ENCODE peak calls at places on chromosomes 7 and 10, in four cellular contexts. G is astrocyte, X is lower lobe of right lung, D is IMR-90. V is an unnamed sample. For H3K9me3 and H3K4me1, the result is how much of the 10 kb centered on the place peaks cover.

GRCh38 chr10:17801507-17801906 is 7.6 kb upstream of the MRC1 start:
- DNase-seq in G (no peak), X (no peak), D (no peak), V (no peak)

GRCh38 chr10:102435529-102436233 is 3.3 kb upstream of the CUEDC2 start:
- DNase-seq in G (no peak), X (peak), D (no peak), V (no peak)

GRCh38 chr10:55174419-55174818 is 373.4 kb upstream of the PCDH15 start:
- DNase-seq in G (no peak), X (no peak), D (no peak), V (peak)

GRCh38 chr10:75079436-75080083 is 31.9 kb upstream of the SAMD8 start:
- DNase-seq in G (no peak), X (no peak), D (no peak), V (no peak)

GRCh38 chr7:1492640-1493039 is 11.5 kb downstream of the INTS1 start:
- DNase-seq in G (no peak), X (no peak), D (no peak), V (no peak)

GRCh38 chr10:118812393-118812740 is 57.6 kb upstream of the CACUL1 start:
- DNase-seq in G (no peak), X (no peak), D (no peak), V (no peak)

GRCh38 chr10:79070611-79071534 is 2.1 kb downstream of the ZMIZ1 start:
- DNase-seq in G (peak), X (peak), D (peak), V (no peak)

GRCh38 chr7:71173955-71174354 is 42.0 kb downstream of the GALNT17 start:
- DNase-seq in G (no peak), X (no peak), D (no peak), V (no peak)

GRCh38 chr7:143295870-143296269 is 7.7 kb downstream of the CASP2 start:
- DNase-seq in G (peak), X (no peak), D (peak), V (no peak)

GRCh38 chr7:2014391-2015241 is 218.1 kb downstream of the MAD1L1 start:
- DNase-seq in G (no peak), X (peak), D (no peak), V (no peak)

GRCh38 chr10:49781247-49781646 is 19.1 kb upstream of the OGDHL start:
- DNase-seq in G (no peak), X (no peak), D (peak), V (no peak)

GRCh38 chr7:5420108-5420840 is 3.4 kb downstream of the TNRC18 start:
- DNase-seq in G (no peak), X (peak), D (no peak), V (no peak)

GRCh38 chr7:90119178-90119971 is 34.9 kb upstream of the STEAP1 start:
- DNase-seq in G (peak), X (peak), D (peak), V (no peak)

GRCh38 chr7:2175514-2175913 is 57.2 kb downstream of the MAD1L1 start:
- DNase-seq in G (peak), X (no peak), D (peak), V (no peak)

GRCh38 chr7:156857757-156858156 is 35.2 kb downstream of the LMBR1 start:
- DNase-seq in G (no peak), X (no peak), D (no peak), V (no peak)
- H3K9me3 ChIP-seq in G (under half), X (under half), D (under half), V (under half)

GRCh38 chr10:2993636-2994035 is 73.7 kb upstream of the PFKP start:
- DNase-seq in G (no peak), X (no peak), D (no peak), V (no peak)
- H3K27ac ChIP-seq in G (no peak), X (no peak), D (no peak), V (no peak)

GRCh38 chr10:70579234-70580002 is 23.1 kb downstream of the PRF1 start:
- DNase-seq in G (no peak), X (no peak), D (no peak), V (no peak)
- H3K4me1 ChIP-seq in G (under half), X (under half), D (under half), V (under half)

GRCh38 chr10:130392031-130392430 is 255.8 kb downstream of the GLRX3 start:
- DNase-seq in G (no peak), X (no peak), D (no peak), V (no peak)
- H3K9me3 ChIP-seq in G (under half), X (under half), D (under half), V (under half)

GRCh38 chr10:128050117-128050516 is 76.1 kb downstream of the MKI67 start:
- DNase-seq in G (no peak), X (no peak), D (no peak), V (no peak)

GRCh38 chr10:128050937-128051336 is 75.3 kb downstream of the MKI67 start:
- DNase-seq in G (no peak), X (no peak), D (no peak), V (no peak)

GRCh38 chr10:128052696-128053095 is 73.5 kb downstream of the MKI67 start:
- DNase-seq in G (no peak), X (no peak), D (no peak), V (no peak)

GRCh38 chr10:128053356-128053755 is 72.9 kb downstream of the MKI67 start:
- DNase-seq in G (no peak), X (no peak), D (no peak), V (no peak)

DNA sequence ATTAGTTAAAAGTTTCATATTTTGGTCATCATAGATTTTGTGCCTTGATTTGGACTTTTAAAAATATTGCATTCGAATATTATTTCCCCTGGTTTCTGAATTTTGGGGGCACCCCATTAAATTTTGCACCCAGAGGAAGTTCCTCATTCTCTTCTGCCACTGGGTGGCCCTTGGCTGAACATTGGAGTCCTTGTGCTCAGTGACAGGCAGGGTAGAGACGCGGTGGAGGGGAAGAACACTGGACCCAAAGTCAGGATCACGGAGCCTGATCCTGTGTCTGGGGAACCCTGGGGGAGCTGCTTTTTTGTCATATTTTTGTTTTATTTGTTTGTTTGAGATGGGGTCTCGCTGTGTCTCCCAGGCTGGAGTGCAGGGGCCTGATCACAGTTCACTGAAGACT is 74.7 kb downstream of the MKI67 start:
- DNase-seq in G (no peak), X (no peak), D (no peak), V (no peak)
- H3K27ac ChIP-seq in G (no peak), X (peak), D (no peak), V (no peak)

DNA sequence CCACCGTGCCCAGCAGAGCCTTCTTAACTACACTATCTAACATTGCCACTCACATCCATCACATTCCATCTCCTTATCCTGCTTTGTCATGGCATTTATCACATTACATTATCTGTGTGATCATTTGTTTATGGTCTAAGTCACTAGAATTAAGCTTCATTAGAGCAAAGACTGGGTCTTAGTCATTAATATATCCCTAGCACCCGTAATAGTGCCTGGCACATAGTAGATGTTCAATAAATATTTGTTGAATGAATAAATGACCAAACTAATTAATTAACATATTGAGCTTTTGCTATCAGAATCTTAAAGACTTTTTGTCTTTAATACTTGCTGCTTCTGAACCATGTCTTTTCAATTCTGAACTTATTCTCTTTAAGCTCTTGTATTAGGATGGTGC is 5.9 kb upstream of the COPG2 start:
- DNase-seq in G (no peak), X (no peak), D (no peak), V (no peak)
- H3K4me1 ChIP-seq in G (under half), X (under half), D (under half), V (under half)